ENCODE peak calls at places on chromosomes 16 and 17, in four cellular contexts. G is body of pancreas, B is testis, Q is tibial artery. U is an unnamed sample. For H3K4me1, the result is how much of the 10 kb centered on the place peaks cover.

GRCh38 chr17:14061666-14062560 is 7.4 kb upstream of the COX10 start:
- DNase-seq in G (no peak), B (no peak), Q (no peak), U (peak)

GRCh38 chr17:11742891-11743290 is 144.6 kb downstream of the DNAH9 start:
- DNase-seq in G (no peak), B (peak), Q (no peak), U (no peak)

GRCh38 chr16:87054154-87054553 is 263.0 kb downstream of the C16orf95 start:
- DNase-seq in G (no peak), B (no peak), Q (no peak), U (no peak)

GRCh38 chr17:44990994-44991393 is 22.9 kb upstream of the C1QL1 start:
- DNase-seq in G (no peak), B (no peak), Q (no peak), U (no peak)

GRCh38 chr17:35448214-35448898 is at the start of gene SLFN13:
- DNase-seq in G (peak), B (peak), Q (peak), U (peak)

GRCh38 chr17:77328823-77329740 is 188.3 kb downstream of the SEC14L1 start:
- DNase-seq in G (peak), B (peak), Q (no peak), U (peak)

GRCh38 chr17:34009946-34010345 is 245.1 kb upstream of the CCL2 start:
- DNase-seq in G (no peak), B (no peak), Q (no peak), U (no peak)

GRCh38 chr17:55664287-55664686 is 58.4 kb downstream of the TMEM100 start:
- DNase-seq in G (no peak), B (no peak), Q (no peak), U (no peak)

GRCh38 chr17:79808763-79809529 is 12.1 kb upstream of the CBX8 start:
- DNase-seq in G (peak), B (no peak), Q (no peak), U (peak)

GRCh38 chr17:39306028-39306427 is 80.3 kb upstream of the STAC2 start:
- DNase-seq in G (no peak), B (peak), Q (no peak), U (no peak)

GRCh38 chr17:44901323-44901965 is 2.2 kb upstream of the EFTUD2 start:
- DNase-seq in G (no peak), B (no peak), Q (no peak), U (peak)

GRCh38 chr17:59561042-59561441 is 4.4 kb upstream of the DHX40 start:
- DNase-seq in G (no peak), B (no peak), Q (no peak), U (no peak)

GRCh38 chr17:17508019-17508535 is 11.9 kb upstream of the RASD1 start:
- DNase-seq in G (no peak), B (no peak), Q (no peak), U (no peak)

GRCh38 chr17:76972046-76972641 is 103.9 kb downstream of the MGAT5B start:
- DNase-seq in G (no peak), B (no peak), Q (no peak), U (no peak)

GRCh38 chr16:17647879-17648649 is 177.3 kb upstream of the XYLT1 start:
- DNase-seq in G (no peak), B (no peak), Q (no peak), U (no peak)

GRCh38 chr16:4290236-4290830 is 17.5 kb upstream of the TFAP4 start:
- DNase-seq in G (no peak), B (no peak), Q (no peak), U (no peak)

GRCh38 chr16:12837756-12838155 is 34.1 kb upstream of the CPPED1 start:
- DNase-seq in G (no peak), B (no peak), Q (no peak), U (no peak)

GRCh38 chr16:29738514-29738913 is 7.3 kb downstream of the C16orf54 start:
- DNase-seq in G (no peak), B (no peak), Q (no peak), U (no peak)

GRCh38 chr16:29737713-29738112 is 8.1 kb downstream of the C16orf54 start:
- DNase-seq in G (peak), B (no peak), Q (no peak), U (no peak)

GRCh38 chr16:29736112-29736511 is 9.7 kb downstream of the C16orf54 start:
- DNase-seq in G (no peak), B (no peak), Q (no peak), U (no peak)

GRCh38 chr16:29736764-29737163 is 9.0 kb downstream of the C16orf54 start:
- DNase-seq in G (no peak), B (no peak), Q (no peak), U (no peak)

GRCh38 chr16:29734826-29735225 is 11.0 kb downstream of the C16orf54 start:
- DNase-seq in G (no peak), B (no peak), Q (no peak), U (no peak)
- H3K4me1 ChIP-seq in G (under half), B (under half), Q (under half), U (under half)

DNA sequence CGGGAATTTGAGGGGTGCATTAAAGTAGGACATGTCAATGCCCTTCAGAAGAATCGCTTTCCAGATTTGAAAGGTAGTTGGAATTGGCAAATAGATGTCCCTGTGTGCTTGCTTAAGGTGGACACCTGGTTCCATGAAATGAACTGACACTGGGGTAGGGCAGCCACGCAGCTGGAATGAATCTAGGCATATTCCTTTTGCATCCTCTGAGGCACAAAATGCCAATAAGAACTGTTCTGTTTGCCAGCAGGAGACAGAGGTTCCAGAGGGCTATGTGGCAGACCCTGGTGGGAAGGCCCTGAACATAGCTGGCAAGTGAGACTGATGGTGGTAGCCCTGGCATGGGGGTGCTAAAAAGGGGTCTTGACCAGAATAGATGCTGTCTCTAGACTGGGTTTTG is 61.5 kb downstream of the SLC6A2 start:
- DNase-seq in G (no peak), B (no peak), Q (no peak), U (no peak)
- H3K4me3 ChIP-seq in G (no peak), B (no peak), Q (no peak), U (no peak)

GRCh38 chr16:81541314-81541713 is 96.7 kb downstream of the CMIP start:
- DNase-seq in G (no peak), B (no peak), Q (no peak), U (no peak)

GRCh38 chr16:81535679-81536360 is 91.2 kb downstream of the CMIP start:
- DNase-seq in G (no peak), B (no peak), Q (no peak), U (no peak)

GRCh38 chr16:81537721-81538561 is 93.3 kb downstream of the CMIP start:
- DNase-seq in G (no peak), B (no peak), Q (no peak), U (no peak)

GRCh38 chr16:81536648-81537047 is 92.0 kb downstream of the CMIP start:
- DNase-seq in G (no peak), B (no peak), Q (no peak), U (no peak)

GRCh38 chr16:81539009-81539820 is 94.6 kb downstream of the CMIP start:
- DNase-seq in G (no peak), B (no peak), Q (no peak), U (peak)
- H3K4me1 ChIP-seq in G (under half), B (under half), Q (under half), U (under half)

DNA sequence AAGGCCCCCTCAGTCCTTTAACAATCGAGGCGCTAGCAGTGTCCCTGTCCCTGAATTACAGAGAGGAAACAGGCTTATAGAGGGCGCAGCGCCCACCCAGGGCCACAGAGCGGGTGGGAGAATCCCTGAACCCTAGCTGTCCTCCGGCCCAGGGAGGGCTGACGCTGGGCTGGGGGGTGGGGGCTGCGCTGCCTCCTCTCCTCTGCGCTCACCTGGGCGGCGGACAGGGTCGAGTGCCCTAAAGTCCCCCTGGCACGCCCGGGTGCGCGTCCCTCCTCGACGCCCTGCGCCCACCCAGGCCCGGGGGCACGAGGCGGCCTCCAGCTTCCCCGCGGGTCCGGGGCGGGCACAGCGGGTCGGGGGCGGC is 200.4 kb upstream of the N4BP1 start:
- DNase-seq in G (no peak), B (no peak), Q (no peak), U (no peak)
- H3K4me3 ChIP-seq in G (no peak), B (peak), Q (no peak), U (no peak)

DNA sequence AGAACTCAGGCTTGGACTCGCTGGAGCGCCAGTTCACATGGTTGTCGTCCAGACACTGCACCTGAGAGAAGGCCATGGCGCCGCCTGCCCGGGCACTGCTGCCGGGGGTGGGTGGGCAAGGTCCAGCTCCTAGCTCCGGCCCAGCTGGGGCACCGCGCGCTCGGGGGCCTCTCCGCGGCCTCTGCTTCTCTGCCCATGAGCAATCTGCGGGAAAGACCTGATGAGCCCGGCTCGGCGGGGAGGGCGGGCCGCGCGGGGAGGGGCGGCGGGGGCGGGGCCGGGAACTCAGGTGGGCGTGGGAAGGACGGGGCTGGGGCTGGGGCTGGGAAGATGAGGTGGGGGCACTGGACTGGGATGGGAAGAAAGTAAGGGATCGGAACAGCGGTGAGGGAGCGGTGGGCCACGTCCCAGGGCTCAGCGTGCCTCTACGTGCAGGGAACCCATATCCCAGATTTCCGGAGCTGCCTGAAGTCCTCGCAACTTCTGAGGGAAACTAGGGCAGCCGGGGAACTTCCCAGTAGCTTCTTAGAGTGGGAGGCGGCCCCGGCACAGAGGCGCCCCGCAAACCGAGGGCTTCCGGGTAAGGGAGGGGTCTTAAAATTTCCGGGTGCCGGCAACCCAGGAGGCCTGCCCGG is 481 bp downstream of the FAM83G start:
- DNase-seq in G (peak), B (peak), Q (no peak), U (peak)
- H3K4me1 ChIP-seq in G (under half), B (under half), Q (under half), U (under half)

GRCh38 chr17:40598928-40599627 is 33.8 kb upstream of the CCR7 start:
- DNase-seq in G (no peak), B (no peak), Q (peak), U (peak)

GRCh38 chr17:40596261-40596919 is 31.1 kb upstream of the CCR7 start:
- DNase-seq in G (no peak), B (peak), Q (no peak), U (peak)

GRCh38 chr17:40600486-40601046 is 35.3 kb upstream of the CCR7 start:
- DNase-seq in G (no peak), B (no peak), Q (no peak), U (no peak)

GRCh38 chr17:40597168-40598020 is 32.1 kb upstream of the CCR7 start:
- DNase-seq in G (no peak), B (no peak), Q (no peak), U (no peak)

GRCh38 chr17:40598021-40598927 is 33.0 kb upstream of the CCR7 start:
- DNase-seq in G (no peak), B (no peak), Q (no peak), U (no peak)
- H3K4me3 ChIP-seq in G (no peak), B (no peak), Q (peak), U (no peak)

DNA sequence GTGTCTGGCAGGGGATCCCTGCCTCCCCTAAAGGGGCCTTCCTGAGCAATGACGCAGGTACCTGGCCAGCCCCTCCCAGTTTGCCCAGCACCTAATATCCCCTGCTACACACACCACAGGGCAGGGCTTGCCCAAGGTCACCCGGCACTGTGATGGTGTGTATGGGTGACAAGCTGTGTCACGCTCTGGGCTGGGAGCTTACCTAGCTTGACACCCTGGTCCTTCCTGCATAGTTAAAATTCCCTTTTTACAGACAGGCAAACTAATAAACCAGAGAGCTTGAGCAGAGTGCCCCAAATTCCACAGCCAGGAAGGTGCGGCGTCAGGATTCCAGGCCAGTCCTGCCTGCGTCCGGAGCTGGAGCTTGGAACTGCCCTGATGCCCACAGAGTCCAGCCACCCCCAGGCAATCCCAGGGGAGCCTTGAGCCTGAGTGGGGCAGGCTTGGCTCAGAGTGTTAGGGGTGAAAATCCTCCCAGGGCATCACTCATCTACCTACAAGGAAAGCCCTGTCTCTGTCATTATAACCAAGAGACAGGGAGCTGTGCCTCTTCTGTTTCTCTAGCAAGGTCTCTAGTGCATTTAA is 18.1 kb downstream of the MMP15 start:
- DNase-seq in G (no peak), B (no peak), Q (no peak), U (no peak)
- H3K4me1 ChIP-seq in G (under half), B (under half), Q (under half), U (under half)

GRCh38 chr16:82010649-82011048 is 621 bp downstream of the SDR42E1 start:
- DNase-seq in G (no peak), B (no peak), Q (no peak), U (no peak)
- H3K4me3 ChIP-seq in G (no peak), B (no peak), Q (peak), U (peak)

U was measured in thyroid gland.